ENCODE peak calls at places on chromosomes 3 and 15, in eight cellular contexts. U is neural crest cell, G is GM12878, H is NCI-H2029 treated with DMSO at 0.1 percent for 48 hours, T is H7, I is T1000, V is NCI-H510A treated with DMSO at 0.1 percent for 48 hours, E is Kasumi-1. Q is an unnamed sample.
A peak's percentile ranks its signal among the peaks of the same experiment; 100 is the strongest.

GRCh38 chr3:37671000-37671483 is 190.6 kb upstream of the CTDSPL start:
- DNase-seq in T (no peak), V (no peak), H (no peak), U (no peak), E (no peak), I (no peak), G (no peak), Q (no peak)

GRCh38 chr3:106018111-106018510 is 149.3 kb upstream of the CBLB start:
- DNase-seq in U (no peak), G (no peak), V (no peak), E (no peak), H (no peak), T (no peak), I (no peak), Q (no peak)

GRCh38 chr3:125134952-125135351 is 77.6 kb downstream of the SLC12A8 start:
- DNase-seq in U (no peak), V (no peak), T (no peak), H (no peak), E (no peak), I (no peak), G (no peak), Q (no peak)

GRCh38 chr3:102530443-102531195 is 95.8 kb downstream of the ZPLD1 start:
- DNase-seq in V (no peak), I (no peak), T (no peak), E (no peak), H (no peak), U (no peak), G (no peak), Q (no peak)

GRCh38 chr15:38530113-38530512 is 34.5 kb downstream of the RASGRP1 start:
- DNase-seq in U (no peak), G (peak; percentile 24), I (no peak), E (no peak), V (no peak), H (no peak), T (no peak), Q (no peak)

GRCh38 chr3:18027161-18027939 is 284.9 kb upstream of the TBC1D5 start:
- DNase-seq in I (no peak), E (no peak), G (no peak), H (no peak), U (no peak), V (no peak), T (no peak), Q (no peak)

GRCh38 chr3:110384601-110385000 is 687.0 kb upstream of the NECTIN3 start:
- DNase-seq in U (no peak), V (no peak), H (no peak), T (no peak), G (no peak), E (no peak), I (no peak), Q (no peak)

GRCh38 chr3:139772539-139773500 is 95.0 kb upstream of the NMNAT3 start:
- DNase-seq in V (no peak), I (peak; percentile 61), G (no peak), U (no peak), H (no peak), E (no peak), T (no peak), Q (no peak)

GRCh38 chr3:190345027-190345821 is 23.0 kb upstream of the CLDN1 start:
- DNase-seq in I (peak; percentile 41), T (no peak), G (no peak), U (no peak), H (no peak), E (no peak), V (no peak), Q (no peak)

GRCh38 chr15:63371297-63371918 is 10.2 kb downstream of the CA12 start:
- DNase-seq in H (no peak), G (no peak), U (no peak), T (peak; percentile 42), V (no peak), E (no peak), I (no peak), Q (no peak)

GRCh38 chr3:46922871-46923558 is 45.5 kb downstream of the PTH1R start:
- DNase-seq in U (no peak), H (no peak), T (no peak), E (no peak), I (no peak), G (no peak), V (no peak), Q (no peak)

GRCh38 chr3:72767927-72768880 is 80.0 kb downstream of the SHQ1 start:
- DNase-seq in H (no peak), I (no peak), T (no peak), G (no peak), V (no peak), E (no peak), U (no peak), Q (no peak)

GRCh38 chr3:127851899-127852298 is 29.6 kb upstream of the MGLL start:
- DNase-seq in V (peak; percentile 49), G (no peak), U (no peak), I (no peak), H (no peak), T (peak; percentile 65), E (no peak), Q (no peak)

GRCh38 chr3:46853441-46854410 is 9.5 kb downstream of the MYL3 start:
- DNase-seq in U (no peak), H (no peak), V (no peak), I (no peak), T (no peak), G (no peak), E (no peak), Q (no peak)

GRCh38 chr15:35141743-35142356 is 56.8 kb upstream of the NANOGP8 start:
- DNase-seq in G (no peak), H (no peak), V (no peak), I (no peak), E (no peak), T (no peak), U (no peak), Q (no peak)

GRCh38 chr15:96070636-96071035 is 259.9 kb upstream of the NR2F2 start:
- DNase-seq in E (no peak), H (no peak), U (no peak), I (peak; percentile 34), V (no peak), T (no peak), G (no peak), Q (no peak)

GRCh38 chr3:139627759-139628158 is 50.0 kb downstream of the NMNAT3 start:
- DNase-seq in G (no peak), E (no peak), H (peak; percentile 8), T (no peak), V (no peak), U (no peak), I (no peak), Q (no peak)

GRCh38 chr3:146163584-146163983 is 2.6 kb upstream of the PLOD2 start:
- DNase-seq in V (no peak), E (no peak), I (no peak), H (no peak), U (no peak), T (no peak), G (no peak), Q (no peak)

GRCh38 chr3:103085465-103085864 is 650.6 kb downstream of the ZPLD1 start:
- DNase-seq in I (no peak), T (no peak), U (no peak), H (no peak), G (peak; percentile 7), E (no peak), V (no peak), Q (no peak)

GRCh38 chr3:70281663-70282062 is 30.8 kb downstream of the MDFIC2 start:
- DNase-seq in U (no peak), I (no peak), H (no peak), E (no peak), G (no peak), T (no peak), V (no peak), Q (no peak)

GRCh38 chr15:68435966-68436365 is 4.0 kb upstream of the ITGA11 start:
- DNase-seq in T (no peak), V (no peak), H (no peak), U (peak; percentile 0), I (no peak), G (no peak), E (no peak), Q (no peak)

GRCh38 chr15:52445954-52446353 is 82.7 kb downstream of the MYO5A start:
- DNase-seq in I (no peak), U (no peak), T (no peak), V (no peak), G (no peak), E (no peak), H (no peak), Q (no peak)

GRCh38 chr3:73100734-73101550 is 39.5 kb downstream of the EBLN2 start:
- DNase-seq in I (peak; percentile 53), V (peak; percentile 58), H (no peak), U (peak; percentile 94), E (peak; percentile 73), G (peak; percentile 23), T (peak; percentile 94), Q (peak; percentile 45)

GRCh38 chr3:88180398-88180999 is 30.7 kb downstream of the C3orf38 start:
- DNase-seq in I (no peak), T (no peak), H (no peak), E (peak; percentile 80), V (no peak), U (no peak), G (peak; percentile 27), Q (no peak)

GRCh38 chr3:99324854-99325253 is 313.5 kb upstream of the COL8A1 start:
- DNase-seq in I (no peak), T (no peak), V (no peak), U (no peak), H (no peak), E (no peak), G (no peak), Q (no peak)

GRCh38 chr3:14847613-14848541 is 29.1 kb downstream of the FGD5 start:
- DNase-seq in I (no peak), T (peak; percentile 91), E (no peak), G (no peak), H (no peak), U (no peak), V (no peak), Q (no peak)

GRCh38 chr15:60744826-60745225 is 265.9 kb upstream of the ICE2 start:
- DNase-seq in U (no peak), V (no peak), G (no peak), E (no peak), I (no peak), H (no peak), T (no peak), Q (peak; percentile 44)

GRCh38 chr3:52094591-52095485 is 38.5 kb upstream of the DUSP7 start:
- DNase-seq in V (no peak), I (no peak), H (no peak), E (no peak), G (no peak), T (no peak), U (no peak), Q (no peak)

GRCh38 chr3:36709281-36709680 is 55.1 kb downstream of the DCLK3 start:
- DNase-seq in V (no peak), G (no peak), H (no peak), I (no peak), U (no peak), T (no peak), E (no peak), Q (no peak)

GRCh38 chr3:86774082-86774691 is 216.8 kb downstream of the VGLL3 start:
- DNase-seq in T (no peak), V (peak; percentile 45), H (peak; percentile 22), U (no peak), G (no peak), E (peak; percentile 74), I (no peak), Q (no peak)

GRCh38 chr3:46693038-46693896 is at the start of gene ALS2CL:
- DNase-seq in I (no peak), G (no peak), E (peak; percentile 21), U (peak; percentile 31), H (no peak), T (peak; percentile 99), V (peak; percentile 9), Q (no peak)

GRCh38 chr3:154728285-154728684 is 298.3 kb upstream of the GPR149 start:
- DNase-seq in T (no peak), E (no peak), G (no peak), I (no peak), U (no peak), V (no peak), H (no peak), Q (no peak)

GRCh38 chr3:129308636-129309035 is 30.0 kb downstream of the HMCES start:
- DNase-seq in H (no peak), E (no peak), U (no peak), V (no peak), G (no peak), I (no peak), T (no peak), Q (no peak)

GRCh38 chr15:42707068-42707467 is 29.9 kb downstream of the CDAN1 start:
- DNase-seq in E (no peak), H (peak; percentile 0), I (no peak), G (no peak), T (no peak), U (no peak), V (no peak), Q (no peak)